ENCODE peak calls at places on chromosome 7, in four cellular contexts. M is prostate gland, D is heart left ventricle, L is endothelial cell of umbilical vein. X is an unnamed sample.

GRCh38 chr7:70647801-70648491 is 484.0 kb upstream of the GALNT17 start:
- DNase-seq in M (no peak), D (no peak), L (no peak), X (no peak)

GRCh38 chr7:155648752-155649339 is 4.4 kb downstream of the RBM33 start:
- DNase-seq in M (no peak), L (no peak), D (no peak), X (no peak)

GRCh38 chr7:17696422-17696821 is 243.9 kb downstream of the SNX13 start:
- DNase-seq in D (no peak), M (peak), L (no peak), X (no peak)

GRCh38 chr7:32070051-32070405 is 179 bp downstream of the PDE1C start:
- DNase-seq in L (no peak), M (no peak), D (no peak), X (no peak)

GRCh38 chr7:134186022-134186421 is 58.9 kb downstream of the LRGUK start:
- DNase-seq in D (no peak), M (no peak), L (no peak), X (no peak)

GRCh38 chr7:88347098-88347497 is 40.4 kb upstream of the STEAP4 start:
- DNase-seq in M (no peak), D (no peak), L (no peak), X (no peak)

GRCh38 chr7:29038463-29038862 is 80.3 kb upstream of the TRIL start:
- DNase-seq in M (no peak), L (peak), D (no peak), X (no peak)

GRCh38 chr7:70694909-70695803 is 436.8 kb upstream of the GALNT17 start:
- DNase-seq in L (no peak), D (peak), M (peak), X (no peak)

GRCh38 chr7:75980126-75980864 is 14.1 kb downstream of the TMEM120A start:
- DNase-seq in D (no peak), M (no peak), L (no peak), X (no peak)

GRCh38 chr7:38507379-38507778 is 123.8 kb downstream of the AMPH start:
- DNase-seq in L (no peak), M (no peak), D (no peak), X (no peak)

GRCh38 chr7:38502848-38503247 is 128.3 kb downstream of the AMPH start:
- DNase-seq in M (no peak), D (no peak), L (no peak), X (no peak)

GRCh38 chr7:38502289-38502688 is 128.9 kb downstream of the AMPH start:
- DNase-seq in M (no peak), D (no peak), L (no peak), X (no peak)

GRCh38 chr7:38506004-38506403 is 125.2 kb downstream of the AMPH start:
- DNase-seq in D (no peak), L (no peak), M (no peak), X (no peak)

DNA sequence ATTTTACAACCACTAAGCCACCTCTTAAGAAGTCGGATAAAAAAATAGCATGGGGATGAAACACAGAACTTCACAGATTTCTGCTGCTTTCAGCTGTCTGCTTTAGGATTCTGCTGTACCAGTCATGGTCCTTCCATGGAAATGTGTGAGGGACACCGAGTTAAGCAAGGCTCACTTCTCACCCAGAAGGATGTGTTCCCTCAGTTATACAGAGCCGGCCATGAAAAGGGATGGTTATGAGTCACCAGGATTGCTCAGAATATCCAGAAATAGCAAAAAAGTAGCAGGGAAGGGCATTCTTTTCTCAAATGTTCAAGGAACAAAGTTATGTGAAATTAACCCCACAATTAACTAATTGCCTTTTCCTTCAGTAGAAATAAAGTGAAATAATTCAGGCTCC is 124.4 kb downstream of the AMPH start:
- DNase-seq in M (no peak), L (no peak), D (no peak), X (no peak)
- H3K4me3 ChIP-seq in M (no peak), L (no peak), D (no peak), X (no peak)

GRCh38 chr7:142535123-142535779 is 214.0 kb upstream of the PRSS1 start:
- DNase-seq in L (peak), D (no peak), M (no peak), X (no peak)
- TF ChIP-seq POLR2A in L (peak), D (no peak), M (no peak), X (no peak)

GRCh38 chr7:95441042-95441823 is 6.4 kb upstream of the PON2 start:
- DNase-seq in L (no peak), D (no peak), M (no peak), X (no peak)
- H3K27ac ChIP-seq in L (no peak), D (no peak), M (no peak), X (no peak)

GRCh38 chr7:149625339-149625946 is 127.8 kb upstream of the ZNF746 start:
- DNase-seq in M (peak), L (peak), D (peak), X (peak)
- H3K4me3 ChIP-seq in M (peak), L (peak), D (no peak), X (peak)

GRCh38 chr7:105013818-105014724 is at the start of gene KMT2E:
- DNase-seq in D (peak), M (peak), L (peak), X (peak)
- TF ChIP-seq POLR2A in D (peak), M (peak), L (peak), X (peak)

DNA sequence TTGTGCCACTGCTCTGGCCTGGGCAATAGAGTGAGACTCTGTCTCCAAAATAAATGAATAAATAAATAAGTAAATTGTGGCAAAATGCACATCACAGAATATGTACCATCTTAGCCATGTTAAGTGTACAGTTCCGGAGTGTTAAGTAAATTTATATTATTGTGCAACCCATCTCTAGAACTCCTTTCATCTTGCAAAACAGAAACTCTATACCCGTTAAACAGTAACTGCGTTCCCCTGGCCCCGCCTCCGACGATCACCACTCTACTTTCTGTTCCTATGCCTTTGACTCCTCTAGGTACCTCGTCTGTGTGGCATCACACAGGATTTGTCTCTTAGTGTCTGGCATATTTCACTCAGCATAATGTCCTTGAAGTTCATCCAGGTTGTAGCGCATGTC is 356.4 kb upstream of the FOXK1 start:
- DNase-seq in D (no peak), M (no peak), L (no peak), X (no peak)
- H3K27ac ChIP-seq in D (no peak), M (no peak), L (no peak), X (no peak)

DNA sequence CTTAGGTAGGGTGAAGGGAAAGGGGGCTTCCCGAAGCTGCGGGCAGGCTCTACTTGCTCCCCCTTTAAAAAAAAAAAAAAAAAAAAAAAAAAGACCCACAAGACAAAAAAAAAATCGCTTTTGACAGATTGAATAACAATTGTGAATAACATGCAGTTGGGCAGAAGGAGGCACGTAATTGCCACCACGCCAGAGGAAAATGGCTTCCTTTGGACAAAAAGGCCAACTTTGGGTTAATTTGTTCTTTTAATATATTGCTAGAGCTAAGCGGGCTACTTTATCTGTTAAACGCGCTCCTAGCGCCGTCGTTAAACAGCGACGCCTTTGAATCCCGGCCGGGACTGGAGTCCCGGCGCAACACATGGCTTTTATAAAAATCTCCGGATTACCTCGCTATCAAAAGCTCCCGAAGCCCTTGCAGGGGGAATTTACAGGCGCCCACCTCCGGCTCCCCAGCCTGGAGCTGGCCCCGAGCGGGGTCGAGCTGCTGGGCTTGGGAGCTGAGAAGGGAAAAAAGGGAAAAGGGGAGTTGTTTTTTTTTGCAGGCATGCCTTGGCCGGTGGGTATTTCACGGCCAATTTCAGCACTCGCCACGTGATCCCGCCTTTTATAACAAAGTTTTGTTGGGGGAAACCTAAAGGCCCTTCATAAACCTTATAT is 1.2 kb downstream of the HOXA11 start:
- DNase-seq in L (peak), D (no peak), M (no peak), X (no peak)
- H3K4me3 ChIP-seq in L (peak), D (peak), M (peak), X (peak)

GRCh38 chr7:36389371-36390198 is at the start of gene ANLN:
- DNase-seq in L (peak), D (peak), M (peak), X (peak)
- TF ChIP-seq POLR2A in L (peak), D (no peak), M (peak), X (no peak)